ENCODE peak calls at places on chromosome 10, in six cellular contexts. G, U, B, Q, M and V are unnamed samples.

GRCh38 chr10:106182542-106182941 is 982.0 kb downstream of the SORCS1 start:
- DNase-seq in G (no peak), U (no peak), B (no peak), Q (no peak), M (no peak), V (no peak)

GRCh38 chr10:102101152-102101551 is 19.0 kb downstream of the LDB1 start:
- DNase-seq in G (no peak), U (no peak), B (no peak), Q (no peak), M (no peak), V (no peak)

GRCh38 chr10:70125918-70126590 is 6.6 kb downstream of the AIFM2 start:
- DNase-seq in G (no peak), U (no peak), B (no peak), Q (no peak), M (no peak), V (peak)

GRCh38 chr10:103445767-103446567 is 6.2 kb downstream of the CALHM2 start:
- DNase-seq in G (peak), U (no peak), B (peak), Q (peak), M (peak), V (peak)

GRCh38 chr10:34124522-34125035 is 690.5 kb downstream of the PARD3 start:
- DNase-seq in G (peak), U (peak), B (no peak), Q (peak), M (peak), V (peak)

GRCh38 chr10:124647421-124648130 is 96.6 kb downstream of the FAM53B start:
- DNase-seq in G (peak), U (peak), B (peak), Q (no peak), M (peak), V (no peak)

GRCh38 chr10:70038926-70039325 is 13.7 kb upstream of the MACROH2A2 start:
- DNase-seq in G (no peak), U (no peak), B (no peak), Q (no peak), M (no peak), V (peak)

GRCh38 chr10:62399211-62399610 is 25.0 kb downstream of the ZNF365 start:
- DNase-seq in G (peak), U (no peak), B (no peak), Q (no peak), M (no peak), V (no peak)

GRCh38 chr10:63887026-63887589 is 365.9 kb downstream of the REEP3 start:
- DNase-seq in G (no peak), U (no peak), B (no peak), Q (no peak), M (no peak), V (no peak)

GRCh38 chr10:72152286-72152685 is 63.5 kb upstream of the ANAPC16 start:
- DNase-seq in G (no peak), U (no peak), B (no peak), Q (no peak), M (no peak), V (no peak)

GRCh38 chr10:27345455-27345909 is 104.9 kb upstream of the ACBD5 start:
- DNase-seq in G (no peak), U (no peak), B (no peak), Q (no peak), M (no peak), V (no peak)

GRCh38 chr10:76459016-76459415 is 1027.6 kb downstream of the LRMDA start:
- DNase-seq in G (no peak), U (no peak), B (no peak), Q (no peak), M (no peak), V (no peak)

GRCh38 chr10:49055231-49055850 is 60.0 kb downstream of the VSTM4 start:
- DNase-seq in G (no peak), U (no peak), B (no peak), Q (peak), M (no peak), V (peak)

DNA sequence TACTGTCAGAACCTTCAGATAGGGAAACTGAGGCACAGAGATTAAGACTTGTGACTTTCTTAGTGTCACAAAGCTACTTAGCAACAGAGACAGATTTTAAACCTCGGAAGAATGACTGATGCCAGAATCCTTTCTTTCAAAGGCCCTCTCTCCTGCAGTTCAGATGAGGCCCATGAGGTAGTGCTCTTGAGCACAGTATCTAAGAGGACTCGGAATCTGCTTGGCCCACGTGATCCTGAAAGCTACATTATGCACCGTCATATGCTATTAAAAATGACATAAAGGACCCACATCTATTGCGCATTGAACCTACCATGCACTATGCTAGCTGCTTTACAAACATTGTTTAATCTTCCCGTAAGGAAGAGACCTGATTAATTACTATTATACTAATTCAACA is 355.9 kb downstream of the SFMBT2 start:
- DNase-seq in G (no peak), U (no peak), B (no peak), Q (no peak), M (no peak), V (no peak)
- TF ChIP-seq CTCF in G (no peak), U (no peak), B (no peak), Q (no peak), M (no peak), V (no peak)

GRCh38 chr10:129853236-129853946 is 110.7 kb downstream of the EBF3 start:
- DNase-seq in G (no peak), U (no peak), B (no peak), Q (no peak), M (no peak), V (no peak)
- TF ChIP-seq CTCF in G (peak), U (no peak), B (no peak), Q (peak), M (peak), V (peak)

GRCh38 chr10:132640326-132641125 is 102.9 kb downstream of the INPP5A start:
- DNase-seq in G (no peak), U (no peak), B (no peak), Q (no peak), M (no peak), V (no peak)

GRCh38 chr10:132637477-132638129 is 100.0 kb downstream of the INPP5A start:
- DNase-seq in G (peak), U (peak), B (peak), Q (no peak), M (peak), V (peak)

GRCh38 chr10:132641401-132641800 is 103.8 kb downstream of the INPP5A start:
- DNase-seq in G (no peak), U (no peak), B (no peak), Q (no peak), M (no peak), V (no peak)

GRCh38 chr10:132638130-132638515 is 100.5 kb downstream of the INPP5A start:
- DNase-seq in G (no peak), U (no peak), B (no peak), Q (no peak), M (no peak), V (no peak)

GRCh38 chr10:132639470-132639869 is 101.9 kb downstream of the INPP5A start:
- DNase-seq in G (no peak), U (no peak), B (no peak), Q (no peak), M (no peak), V (no peak)
- TF ChIP-seq CTCF in G (no peak), U (no peak), B (no peak), Q (no peak), M (no peak), V (no peak)

DNA sequence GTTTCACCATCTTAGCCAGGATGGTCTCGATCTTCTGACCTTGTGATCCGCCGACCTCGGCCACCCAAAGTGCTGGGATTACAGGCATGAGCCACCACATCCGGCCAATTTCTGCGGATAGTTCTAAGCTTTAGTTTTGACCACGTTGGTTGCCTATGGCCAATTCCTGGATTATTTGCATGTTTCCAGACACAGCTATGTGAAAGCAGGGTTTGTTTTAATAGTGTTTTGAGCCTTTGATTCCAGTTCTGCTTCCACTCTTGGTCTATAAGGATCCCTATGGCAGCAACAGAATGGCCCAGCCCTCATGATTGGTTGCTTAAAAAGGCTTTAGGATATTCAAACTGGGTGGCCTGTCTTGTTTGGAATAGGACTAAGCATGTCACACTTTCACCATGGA is 19.1 kb downstream of the SIRT1 start:
- DNase-seq in G (no peak), U (no peak), B (no peak), Q (no peak), M (no peak), V (no peak)
- TF ChIP-seq CTCF in G (no peak), U (no peak), B (no peak), Q (no peak), M (no peak), V (no peak)

GRCh38 chr10:98795467-98795866 is 348.7 kb upstream of the HPS1 start:
- DNase-seq in G (no peak), U (no peak), B (no peak), Q (no peak), M (no peak), V (no peak)

GRCh38 chr10:98790817-98791216 is 344.1 kb upstream of the HPS1 start:
- DNase-seq in G (peak), U (no peak), B (no peak), Q (no peak), M (no peak), V (peak)
- TF ChIP-seq CTCF in G (peak), U (no peak), B (no peak), Q (peak), M (no peak), V (peak)

GRCh38 chr10:9018844-9019173 is 964.3 kb downstream of the GATA3 start:
- DNase-seq in G (no peak), U (no peak), B (no peak), Q (no peak), M (no peak), V (no peak)

GRCh38 chr10:9015005-9015404 is 960.5 kb downstream of the GATA3 start:
- DNase-seq in G (no peak), U (no peak), B (no peak), Q (no peak), M (no peak), V (no peak)

GRCh38 chr10:9018161-9018843 is 963.8 kb downstream of the GATA3 start:
- DNase-seq in G (no peak), U (no peak), B (no peak), Q (no peak), M (no peak), V (no peak)

GRCh38 chr10:9012312-9012711 is 957.8 kb downstream of the GATA3 start:
- DNase-seq in G (no peak), U (no peak), B (no peak), Q (no peak), M (no peak), V (peak)

GRCh38 chr10:9016930-9017329 is 962.4 kb downstream of the GATA3 start:
- DNase-seq in G (no peak), U (no peak), B (no peak), Q (no peak), M (no peak), V (no peak)
- TF ChIP-seq CTCF in G (no peak), U (no peak), B (no peak), Q (no peak), M (no peak), V (no peak)

DNA sequence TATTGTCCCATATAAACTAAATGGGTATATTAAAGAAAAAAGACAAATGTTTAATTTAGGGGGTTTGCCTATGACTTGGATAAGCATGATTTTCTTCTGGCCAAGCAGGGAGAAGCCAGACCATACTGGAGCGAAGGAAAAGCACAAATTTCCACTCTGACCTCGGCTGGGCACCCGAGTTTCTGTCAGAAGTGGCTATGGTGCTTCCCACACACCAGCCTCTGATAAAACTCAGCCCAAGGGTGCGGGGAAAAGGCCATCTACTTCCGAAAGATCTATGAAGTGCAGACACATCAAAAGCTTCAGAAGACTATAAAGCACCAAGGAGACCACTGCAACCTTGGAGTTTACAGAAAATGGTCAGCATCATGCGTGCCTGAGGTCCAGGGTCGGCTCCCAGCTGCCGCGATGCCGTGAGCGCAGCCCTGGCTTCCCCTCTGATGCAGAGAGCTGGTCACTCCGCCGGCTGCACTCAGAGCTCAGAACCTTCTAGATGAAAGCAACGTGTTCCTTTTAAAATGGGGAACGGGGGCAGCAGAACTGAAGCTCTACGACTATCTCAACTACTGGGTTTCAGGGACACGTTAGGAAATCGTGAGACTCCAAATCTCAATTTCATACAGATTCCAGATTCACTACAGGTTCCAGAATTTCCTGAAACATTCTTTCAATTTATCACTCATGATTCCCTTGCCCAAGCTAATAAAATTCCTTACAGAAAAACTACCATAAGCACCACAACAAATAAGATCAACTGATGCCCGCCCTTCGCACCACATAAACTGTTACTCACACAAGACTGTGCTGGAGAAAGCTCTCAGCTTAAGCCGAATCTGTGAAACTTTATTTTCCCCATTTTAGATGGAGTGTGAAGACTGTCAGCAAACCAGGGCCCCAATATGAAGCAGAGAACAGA is 84.5 kb downstream of the DIP2C start:
- DNase-seq in G (no peak), U (no peak), B (no peak), Q (no peak), M (no peak), V (no peak)
- TF ChIP-seq CTCF in G (no peak), U (no peak), B (no peak), Q (no peak), M (no peak), V (no peak)

GRCh38 chr10:44702531-44702930 is 208.6 kb upstream of the TMEM72 start:
- DNase-seq in G (no peak), U (no peak), B (no peak), Q (no peak), M (no peak), V (no peak)
- TF ChIP-seq CTCF in G (no peak), U (no peak), B (no peak), Q (no peak), M (no peak), V (no peak)